ENCODE peak calls at places on chromosomes 13 and 19, in four cellular contexts. C is K562, I is HepG2, R is HCT116. K is an unnamed sample.

GRCh38 chr13:35554972-35555623 is 78.6 kb upstream of the MAB21L1 start:
- DNase-seq in C (no peak), I (no peak), R (no peak), K (no peak)

GRCh38 chr19:661427-662196 is 1.4 kb downstream of the RNF126 start:
- DNase-seq in C (peak), I (no peak), R (no peak), K (no peak)

GRCh38 chr13:76349700-76350099 is 536.5 kb downstream of the KCTD12 start:
- DNase-seq in C (no peak), I (no peak), R (no peak), K (no peak)

GRCh38 chr13:22665531-22665930 is 515.2 kb upstream of the SGCG start:
- DNase-seq in C (no peak), I (no peak), R (no peak), K (no peak)

GRCh38 chr19:38869836-38870607 is 8.1 kb downstream of the RINL start:
- DNase-seq in C (no peak), I (no peak), R (no peak), K (no peak)

GRCh38 chr13:25375727-25376358 is 4.1 kb downstream of the ATP8A2 start:
- DNase-seq in C (peak), I (peak), R (peak), K (peak)

GRCh38 chr19:6429419-6430221 is 3.9 kb downstream of the SLC25A41 start:
- DNase-seq in C (peak), I (no peak), R (no peak), K (no peak)

GRCh38 chr13:18212873-18213272 is 968.8 kb downstream of the TUBA3C start:
- DNase-seq in C (no peak), I (peak), R (no peak), K (no peak)

GRCh38 chr13:67736646-67737420 is 506.7 kb upstream of the PCDH9 start:
- DNase-seq in C (no peak), I (peak), R (no peak), K (no peak)

GRCh38 chr13:22483276-22483675 is 697.5 kb upstream of the SGCG start:
- DNase-seq in C (no peak), I (no peak), R (no peak), K (no peak)

GRCh38 chr13:33290421-33290965 is 4.9 kb upstream of the STARD13 start:
- DNase-seq in C (no peak), I (no peak), R (no peak), K (no peak)

GRCh38 chr19:34104099-34104498 is 68.2 kb upstream of the LSM14A start:
- DNase-seq in C (no peak), I (no peak), R (no peak), K (no peak)

GRCh38 chr19:35069706-35070105 is 28.2 kb downstream of the HPN start:
- DNase-seq in C (no peak), I (no peak), R (no peak), K (no peak)

GRCh38 chr13:89627991-89628390 is 1719.5 kb upstream of the MIR17HG start:
- DNase-seq in C (no peak), I (no peak), R (no peak), K (peak)

GRCh38 chr13:110445722-110446569 is 115.6 kb downstream of the RAB20 start:
- DNase-seq in C (no peak), I (no peak), R (no peak), K (no peak)

GRCh38 chr19:35555301-35556005 is 8.0 kb downstream of the ATP4A start:
- DNase-seq in C (peak), I (peak), R (peak), K (no peak)

GRCh38 chr13:42762917-42763316 is 18.5 kb upstream of the FAM216B start:
- DNase-seq in C (no peak), I (no peak), R (no peak), K (no peak)

GRCh38 chr13:84121456-84121855 is 239.2 kb upstream of the SLITRK1 start:
- DNase-seq in C (no peak), I (no peak), R (no peak), K (no peak)

GRCh38 chr13:75139291-75139690 is 342.7 kb downstream of the TBC1D4 start:
- DNase-seq in C (no peak), I (no peak), R (no peak), K (no peak)

GRCh38 chr13:110561335-110562033 is at the start of gene RAB20:
- DNase-seq in C (peak), I (peak), R (peak), K (no peak)

GRCh38 chr13:111346281-111346680 is 25.8 kb downstream of the TEX29 start:
- DNase-seq in C (no peak), I (no peak), R (no peak), K (no peak)

GRCh38 chr13:50991624-50992610 is 82.3 kb downstream of the RNASEH2B start:
- DNase-seq in C (no peak), I (no peak), R (no peak), K (no peak)

GRCh38 chr19:49331616-49332055 is 3.6 kb upstream of the CD37 start:
- DNase-seq in C (peak), I (peak), R (peak), K (no peak)

GRCh38 chr19:49390131-49390977 is 2.3 kb downstream of the KASH5 start:
- DNase-seq in C (no peak), I (no peak), R (no peak), K (no peak)

GRCh38 chr19:15357906-15358305 is 21.7 kb downstream of the AKAP8 start:
- DNase-seq in C (no peak), I (no peak), R (no peak), K (no peak)

GRCh38 chr13:103883698-103884097 is 817.5 kb upstream of the SLC10A2 start:
- DNase-seq in C (no peak), I (no peak), R (no peak), K (no peak)

GRCh38 chr19:15288146-15288963 is 44.0 kb downstream of the BRD4 start:
- DNase-seq in C (no peak), I (no peak), R (no peak), K (no peak)

GRCh38 chr13:46639033-46639981 is 86.3 kb downstream of the LRCH1 start:
- DNase-seq in C (no peak), I (peak), R (no peak), K (no peak)

GRCh38 chr13:22812793-22813192 is 368.0 kb upstream of the SGCG start:
- DNase-seq in C (peak), I (no peak), R (no peak), K (no peak)

GRCh38 chr13:48489666-48490065 is 43.2 kb downstream of the RCBTB2 start:
- DNase-seq in C (no peak), I (no peak), R (no peak), K (no peak)

GRCh38 chr19:49231389-49231788 is 73.8 kb downstream of the TRPM4 start:
- DNase-seq in C (no peak), I (no peak), R (no peak), K (no peak)

GRCh38 chr19:42313096-42313839 is at the start of gene TMEM145:
- DNase-seq in C (peak), I (no peak), R (no peak), K (no peak)

GRCh38 chr13:45341799-45342584 is 1.0 kb upstream of the TPT1 start:
- DNase-seq in C (no peak), I (no peak), R (no peak), K (no peak)

GRCh38 chr19:53971608-53972007 is 8.9 kb downstream of the CACNG8 start:
- DNase-seq in C (no peak), I (no peak), R (no peak), K (no peak)

GRCh38 chr19:41691268-41691970 is 3.3 kb upstream of the CEACAM7 start:
- DNase-seq in C (peak), I (no peak), R (no peak), K (peak)

DNA sequence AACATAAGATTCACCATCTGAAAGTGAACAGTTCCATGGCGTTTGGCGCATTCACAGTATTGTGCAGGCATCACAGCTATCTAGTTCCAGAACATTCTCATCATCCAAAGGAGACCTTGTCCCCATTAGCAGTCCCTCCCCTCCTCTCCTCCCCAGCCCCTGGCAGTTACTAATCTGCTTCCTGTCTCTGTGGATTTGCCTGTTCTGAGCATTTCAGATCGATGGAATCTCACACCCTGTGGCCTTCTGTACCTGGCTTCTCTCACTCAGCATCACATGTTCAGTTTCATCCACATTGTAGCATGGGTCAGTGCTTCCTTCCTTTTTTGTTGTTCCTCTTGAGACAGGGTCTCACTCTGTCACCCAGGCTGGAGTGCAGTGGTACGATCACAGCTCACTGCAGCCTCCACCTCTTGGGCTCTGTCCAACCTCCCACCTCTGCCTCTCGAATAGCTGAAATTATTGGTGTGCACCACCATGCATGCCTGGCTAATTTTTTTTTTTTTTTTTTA is 34.6 kb downstream of the CRTC1 start:
- DNase-seq in C (no peak), I (no peak), R (no peak), K (no peak)
- TF ChIP-seq TCF7L2 in C (no peak), I (no peak), R (no peak), K (no peak)

DNA sequence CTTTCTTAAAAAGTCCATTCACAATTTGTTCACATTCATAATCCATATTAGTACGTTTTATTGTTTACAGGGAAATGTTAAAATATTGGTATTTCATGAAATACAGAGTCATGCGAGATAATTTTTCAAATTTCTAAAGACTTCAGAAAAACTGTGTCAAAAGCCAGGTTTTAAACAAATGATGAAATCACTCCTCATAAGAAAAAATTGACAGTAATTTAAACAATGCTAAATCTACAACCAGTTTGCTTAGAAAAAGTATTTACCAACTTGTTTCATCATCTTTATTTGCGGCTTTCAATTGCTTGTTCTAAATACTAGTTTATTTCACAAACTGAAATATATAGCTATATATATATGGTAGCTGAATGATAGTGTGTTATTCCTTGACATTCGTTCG is 1.2 kb upstream of the NALCN start:
- DNase-seq in C (no peak), I (no peak), R (no peak), K (no peak)
- TF ChIP-seq TCF7L2 in C (no peak), I (no peak), R (no peak), K (no peak)

DNA sequence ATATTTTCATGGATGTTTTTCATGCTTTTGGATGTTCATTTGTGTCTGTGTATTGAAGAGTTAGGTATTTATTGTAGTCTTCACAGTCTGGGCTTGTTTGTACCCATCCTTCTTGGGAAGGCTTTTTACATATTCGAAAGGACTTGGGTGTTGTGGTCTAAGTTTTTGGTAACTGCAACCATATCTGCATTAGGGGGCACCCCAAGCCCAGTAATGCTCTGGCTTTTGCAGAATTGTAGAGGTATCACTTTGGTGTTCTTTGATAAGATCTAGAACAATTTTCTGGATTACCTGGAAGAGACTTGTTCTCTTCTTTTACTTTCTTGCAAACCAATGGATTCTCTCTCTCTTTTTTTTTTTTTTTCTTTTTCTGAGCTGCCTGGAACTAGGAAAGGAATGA is 581.3 kb downstream of the DACH1 start:
- DNase-seq in C (no peak), I (no peak), R (no peak), K (no peak)
- TF ChIP-seq TCF7L2 in C (no peak), I (no peak), R (no peak), K (no peak)

GRCh38 chr19:28291874-28292273 is 921.1 kb downstream of the UQCRFS1 start:
- DNase-seq in C (no peak), I (no peak), R (no peak), K (no peak)

GRCh38 chr19:28288850-28289249 is 924.1 kb downstream of the UQCRFS1 start:
- DNase-seq in C (no peak), I (no peak), R (no peak), K (no peak)

GRCh38 chr19:28289294-28290063 is 923.5 kb downstream of the UQCRFS1 start:
- DNase-seq in C (no peak), I (no peak), R (no peak), K (no peak)

GRCh38 chr19:28292822-28293500 is 920.0 kb downstream of the UQCRFS1 start:
- DNase-seq in C (no peak), I (no peak), R (no peak), K (no peak)

GRCh38 chr19:28290963-28291657 is 921.8 kb downstream of the UQCRFS1 start:
- DNase-seq in C (no peak), I (no peak), R (no peak), K (no peak)
- TF ChIP-seq TCF7L2 in C (no peak), I (no peak), R (no peak), K (no peak)

GRCh38 chr13:79482271-79482970 is 1.5 kb downstream of the NDFIP2 start:
- DNase-seq in C (no peak), I (no peak), R (no peak), K (no peak)
- TF ChIP-seq TCF7L2 in C (no peak), I (no peak), R (no peak), K (no peak)

K was measured in Panc1.